ENCODE peak calls at places on chromosomes 3 and 15, in seven cellular contexts. One of them, this sample, is unnamed.

GRCh38 chr3:57951106-57951882 is 56.9 kb upstream of the FLNB start:
- DNase-seq in colonic mucosa: peak; percentile 72
- DNase-seq in BJ: peak; percentile 19
- DNase-seq in COR-L47: no peak
- DNase-seq in germinal center: no peak
- DNase-seq in NCI-H510A treated with DMSO at 0.1 percent for 48 hours: no peak
- DNase-seq in epithelial cell of esophagus: peak; percentile 82
- DNase-seq in this sample: no peak

GRCh38 chr3:51362476-51362875 is 22.6 kb upstream of the MANF start:
- DNase-seq in colonic mucosa: no peak
- DNase-seq in BJ: no peak
- DNase-seq in COR-L47: no peak
- DNase-seq in germinal center: no peak
- DNase-seq in NCI-H510A treated with DMSO at 0.1 percent for 48 hours: no peak
- DNase-seq in epithelial cell of esophagus: no peak
- DNase-seq in this sample: no peak

GRCh38 chr3:107958151-107958550 is 132.7 kb downstream of the CD47 start:
- DNase-seq in colonic mucosa: no peak
- DNase-seq in BJ: no peak
- DNase-seq in COR-L47: no peak
- DNase-seq in germinal center: no peak
- DNase-seq in NCI-H510A treated with DMSO at 0.1 percent for 48 hours: no peak
- DNase-seq in epithelial cell of esophagus: no peak
- DNase-seq in this sample: no peak

GRCh38 chr3:58117561-58118305 is 93.0 kb downstream of the DNASE1L3 start:
- DNase-seq in colonic mucosa: peak; percentile 35
- DNase-seq in BJ: no peak
- DNase-seq in COR-L47: no peak
- DNase-seq in germinal center: no peak
- DNase-seq in NCI-H510A treated with DMSO at 0.1 percent for 48 hours: no peak
- DNase-seq in epithelial cell of esophagus: no peak
- DNase-seq in this sample: no peak

GRCh38 chr15:59313703-59314332 is 58.9 kb downstream of the MYO1E start:
- DNase-seq in colonic mucosa: peak; percentile 95
- DNase-seq in BJ: no peak
- DNase-seq in COR-L47: peak; percentile 93
- DNase-seq in germinal center: no peak
- DNase-seq in NCI-H510A treated with DMSO at 0.1 percent for 48 hours: peak; percentile 41
- DNase-seq in epithelial cell of esophagus: peak; percentile 97
- DNase-seq in this sample: peak; percentile 94

GRCh38 chr3:55440406-55440708 is 46.7 kb downstream of the WNT5A start:
- DNase-seq in colonic mucosa: no peak
- DNase-seq in BJ: no peak
- DNase-seq in COR-L47: no peak
- DNase-seq in germinal center: no peak
- DNase-seq in NCI-H510A treated with DMSO at 0.1 percent for 48 hours: no peak
- DNase-seq in epithelial cell of esophagus: no peak
- DNase-seq in this sample: no peak

GRCh38 chr3:37402351-37402750 is 228.0 kb upstream of the LRRFIP2 start:
- DNase-seq in colonic mucosa: no peak
- DNase-seq in BJ: no peak
- DNase-seq in COR-L47: no peak
- DNase-seq in germinal center: no peak
- DNase-seq in NCI-H510A treated with DMSO at 0.1 percent for 48 hours: no peak
- DNase-seq in epithelial cell of esophagus: no peak
- DNase-seq in this sample: no peak

GRCh38 chr15:38768970-38769369 is 204.4 kb upstream of the RASGRP1 start:
- DNase-seq in colonic mucosa: peak; percentile 18
- DNase-seq in BJ: no peak
- DNase-seq in COR-L47: no peak
- DNase-seq in germinal center: no peak
- DNase-seq in NCI-H510A treated with DMSO at 0.1 percent for 48 hours: no peak
- DNase-seq in epithelial cell of esophagus: peak; percentile 21
- DNase-seq in this sample: no peak

GRCh38 chr3:136209921-136210320 is 13.8 kb upstream of the MSL2 start:
- DNase-seq in colonic mucosa: no peak
- DNase-seq in BJ: no peak
- DNase-seq in COR-L47: no peak
- DNase-seq in germinal center: no peak
- DNase-seq in NCI-H510A treated with DMSO at 0.1 percent for 48 hours: no peak
- DNase-seq in epithelial cell of esophagus: no peak
- DNase-seq in this sample: no peak

GRCh38 chr15:40252438-40253178 is 13.7 kb downstream of the PAK6 start:
- DNase-seq in colonic mucosa: peak; percentile 73
- DNase-seq in BJ: no peak
- DNase-seq in COR-L47: no peak
- DNase-seq in germinal center: peak; percentile 53
- DNase-seq in NCI-H510A treated with DMSO at 0.1 percent for 48 hours: peak; percentile 20
- DNase-seq in epithelial cell of esophagus: peak; percentile 55
- DNase-seq in this sample: peak; percentile 74

GRCh38 chr3:78647735-78648134 is 1120.1 kb downstream of the ROBO1 start:
- DNase-seq in colonic mucosa: no peak
- DNase-seq in BJ: no peak
- DNase-seq in COR-L47: no peak
- DNase-seq in germinal center: no peak
- DNase-seq in NCI-H510A treated with DMSO at 0.1 percent for 48 hours: no peak
- DNase-seq in epithelial cell of esophagus: peak; percentile 48
- DNase-seq in this sample: no peak

GRCh38 chr3:194931366-194931765 is 245.7 kb downstream of the FAM43A start:
- DNase-seq in colonic mucosa: peak; percentile 7
- DNase-seq in BJ: no peak
- DNase-seq in COR-L47: no peak
- DNase-seq in germinal center: no peak
- DNase-seq in NCI-H510A treated with DMSO at 0.1 percent for 48 hours: no peak
- DNase-seq in epithelial cell of esophagus: no peak
- DNase-seq in this sample: no peak

GRCh38 chr3:16841906-16842709 is 42.6 kb upstream of the PLCL2 start:
- DNase-seq in colonic mucosa: peak; percentile 67
- DNase-seq in BJ: no peak
- DNase-seq in COR-L47: peak; percentile 63
- DNase-seq in germinal center: peak; percentile 60
- DNase-seq in NCI-H510A treated with DMSO at 0.1 percent for 48 hours: peak; percentile 64
- DNase-seq in epithelial cell of esophagus: no peak
- DNase-seq in this sample: no peak